ENCODE peak calls at places on chromosomes 7 and 10, in seven cellular contexts. M, C, X, W, T, V and H are unnamed samples.

GRCh38 chr7:2876031-2876862 is 32.1 kb upstream of the GNA12 start:
- DNase-seq in W (peak; percentile 96), X (peak; percentile 94), V (peak; percentile 88), C (no peak), T (no peak), M (no peak), H (no peak)

GRCh38 chr10:33421789-33422188 is 87.3 kb upstream of the NRP1 start:
- DNase-seq in W (peak; percentile 92), V (no peak), M (no peak), T (no peak), X (peak; percentile 96), C (no peak), H (no peak)

GRCh38 chr7:133275441-133276105 is 22.7 kb downstream of the EXOC4 start:
- DNase-seq in V (no peak), M (no peak), X (peak; percentile 65), C (no peak), T (no peak), W (no peak), H (no peak)

GRCh38 chr7:92402920-92403759 is 44.1 kb upstream of the GATAD1 start:
- DNase-seq in T (no peak), C (no peak), M (no peak), V (no peak), W (no peak), X (no peak), H (no peak)

GRCh38 chr10:125266541-125266940 is 106.2 kb upstream of the CTBP2 start:
- DNase-seq in C (no peak), T (no peak), X (no peak), V (no peak), M (no peak), W (no peak), H (no peak)

GRCh38 chr10:97676770-97677581 is 10.1 kb downstream of the AVPI1 start:
- DNase-seq in X (peak; percentile 40), M (no peak), V (peak; percentile 9), T (no peak), W (peak; percentile 78), C (peak; percentile 42), H (peak; percentile 35)

GRCh38 chr10:103192089-103192450 is 1.0 kb downstream of the NT5C2 start:
- DNase-seq in V (no peak), T (no peak), M (no peak), X (no peak), W (peak; percentile 68), C (no peak), H (no peak)

GRCh38 chr7:96135241-96135640 is 186.7 kb downstream of the SLC25A13 start:
- DNase-seq in X (no peak), W (no peak), V (no peak), M (no peak), T (no peak), C (no peak), H (no peak)

GRCh38 chr7:151039850-151040548 is 8.3 kb upstream of the ASIC3 start:
- DNase-seq in V (no peak), C (no peak), W (peak; percentile 86), M (no peak), T (no peak), X (no peak), H (no peak)

GRCh38 chr7:28360739-28361138 is 51.6 kb upstream of the CREB5 start:
- DNase-seq in V (no peak), C (no peak), M (no peak), X (peak; percentile 24), T (no peak), W (no peak), H (no peak)

GRCh38 chr7:22001345-22002004 is 55.8 kb upstream of the CDCA7L start:
- DNase-seq in X (peak; percentile 69), C (peak; percentile 30), T (peak; percentile 35), V (peak; percentile 30), W (peak; percentile 86), M (no peak), H (no peak)

GRCh38 chr10:71770255-71770654 is 3.1 kb downstream of the VSIR start:
- DNase-seq in T (no peak), W (peak; percentile 89), C (no peak), V (no peak), M (peak; percentile 43), X (peak; percentile 49), H (no peak)

GRCh38 chr10:100878291-100878910 is 34.4 kb upstream of the SLF2 start:
- DNase-seq in W (peak; percentile 96), V (peak; percentile 38), T (peak; percentile 66), M (no peak), X (peak; percentile 63), C (no peak), H (no peak)

GRCh38 chr7:73622909-73623797 is 1.2 kb downstream of the MLXIPL start:
- DNase-seq in T (peak; percentile 59), C (no peak), V (peak; percentile 18), X (no peak), W (peak; percentile 71), M (peak; percentile 84), H (no peak)

GRCh38 chr7:68470836-68471235 is 1127.4 kb upstream of the AUTS2 start:
- DNase-seq in T (no peak), M (no peak), C (no peak), V (peak; percentile 51), X (no peak), W (no peak), H (no peak)

GRCh38 chr10:93103953-93104352 is 30.3 kb downstream of the CYP26A1 start:
- DNase-seq in W (no peak), M (no peak), X (no peak), T (no peak), V (no peak), C (no peak), H (no peak)

GRCh38 chr7:46024263-46024916 is 103.3 kb upstream of the IGFBP3 start:
- DNase-seq in W (no peak), T (no peak), X (no peak), C (no peak), M (no peak), V (no peak), H (no peak)

GRCh38 chr7:51187941-51188340 is 128.7 kb downstream of the COBL start:
- DNase-seq in W (no peak), X (no peak), T (no peak), M (peak; percentile 56), V (peak; percentile 28), C (no peak), H (no peak)

GRCh38 chr7:151454306-151454705 is 14.4 kb upstream of the CRYGN start:
- DNase-seq in W (no peak), T (no peak), V (no peak), X (no peak), M (no peak), C (no peak), H (no peak)

GRCh38 chr7:94972296-94972695 is 64.9 kb downstream of the PPP1R9A start:
- DNase-seq in W (no peak), C (no peak), T (no peak), V (no peak), X (no peak), M (no peak), H (no peak)

GRCh38 chr10:13837966-13838365 is 251.2 kb downstream of the PRPF18 start:
- DNase-seq in W (no peak), X (no peak), T (no peak), C (no peak), M (no peak), V (no peak), H (no peak)

GRCh38 chr7:76003351-76003750 is 9.0 kb upstream of the TMEM120A start:
- DNase-seq in X (no peak), W (peak; percentile 18), C (no peak), T (no peak), V (no peak), M (peak; percentile 19), H (no peak)

GRCh38 chr7:90180011-90180585 is 25.8 kb downstream of the STEAP1 start:
- DNase-seq in C (no peak), W (peak; percentile 38), M (no peak), V (no peak), T (no peak), X (peak; percentile 42), H (no peak)

GRCh38 chr10:34407227-34407626 is 407.9 kb downstream of the PARD3 start:
- DNase-seq in V (no peak), T (no peak), W (peak; percentile 25), C (no peak), X (peak; percentile 81), M (no peak), H (no peak)

GRCh38 chr10:15245530-15245929 is 77.0 kb upstream of the NMT2 start:
- DNase-seq in W (no peak), X (peak; percentile 31), V (no peak), C (no peak), M (no peak), T (no peak), H (peak; percentile 11)

GRCh38 chr10:77823811-77824542 is 102.6 kb downstream of the DLG5 start:
- DNase-seq in V (no peak), C (no peak), X (no peak), T (no peak), W (peak; percentile 75), M (no peak), H (no peak)

GRCh38 chr10:43202657-43203490 is 64.0 kb downstream of the RASGEF1A start:
- DNase-seq in C (peak; percentile 17), W (peak; percentile 83), T (peak; percentile 60), X (no peak), M (peak; percentile 60), V (no peak), H (no peak)

GRCh38 chr7:3606436-3606835 is 305.4 kb downstream of the SDK1 start:
- DNase-seq in V (no peak), T (no peak), C (no peak), M (no peak), W (no peak), X (no peak), H (no peak)

GRCh38 chr7:29968683-29969457 is 20.7 kb downstream of the SCRN1 start:
- DNase-seq in T (no peak), W (peak; percentile 89), V (no peak), M (no peak), C (no peak), X (peak; percentile 84), H (no peak)

GRCh38 chr7:66043681-66044497 is 31.7 kb upstream of the ASL start:
- DNase-seq in T (peak; percentile 65), M (peak; percentile 75), V (no peak), C (no peak), X (no peak), W (peak; percentile 66), H (peak; percentile 14)

GRCh38 chr7:2473496-2474180 is 2.6 kb downstream of the GRIFIN start:
- DNase-seq in M (no peak), T (no peak), V (no peak), X (no peak), W (peak; percentile 85), C (no peak), H (no peak)

GRCh38 chr7:103048833-103049232 is 25.8 kb downstream of the FBXL13 start:
- DNase-seq in M (no peak), W (no peak), V (no peak), T (no peak), X (peak; percentile 28), C (no peak), H (no peak)

GRCh38 chr7:108330237-108330636 is 126.0 kb downstream of the NRCAM start:
- DNase-seq in V (no peak), X (no peak), W (no peak), T (no peak), M (no peak), C (no peak), H (no peak)

GRCh38 chr10:15836797-15837196 is 23.5 kb downstream of the MINDY3 start:
- DNase-seq in X (no peak), T (no peak), M (no peak), C (no peak), W (no peak), V (no peak), H (no peak)

GRCh38 chr7:106281919-106282318 is 2.9 kb downstream of the NAMPT start:
- DNase-seq in W (no peak), V (no peak), T (no peak), X (no peak), M (no peak), C (no peak), H (no peak)

GRCh38 chr10:35270100-35270499 is 66.2 kb upstream of the CCNY start:
- DNase-seq in X (no peak), W (peak; percentile 41), V (no peak), C (no peak), T (no peak), M (no peak), H (no peak)

GRCh38 chr7:107768263-107768662 is 24.3 kb downstream of the CBLL1 start:
- DNase-seq in C (no peak), V (no peak), X (peak; percentile 57), W (no peak), T (no peak), M (no peak), H (no peak)